ENCODE peak calls at places on chromosomes 2 and 18, in nine cellular contexts. C, B, U, Q, Y, K, X, P and W are unnamed samples.

GRCh38 chr2:235447210-235447609 is 46.6 kb upstream of the AGAP1 start:
- DNase-seq in U (peak; percentile 30), B (peak; percentile 24), K (no peak), C (no peak), P (no peak), X (no peak), Y (no peak), Q (no peak), W (no peak)

GRCh38 chr2:158460632-158461297 is 4.0 kb downstream of the PKP4 start:
- DNase-seq in U (no peak), Y (no peak), K (no peak), Q (no peak), B (no peak), P (no peak), C (no peak), X (no peak), W (no peak)

GRCh38 chr18:44564922-44565321 is 115.8 kb upstream of the SETBP1 start:
- DNase-seq in B (peak; percentile 34), K (no peak), U (peak; percentile 8), C (no peak), Y (no peak), P (no peak), X (no peak), Q (peak; percentile 19), W (peak; percentile 18)

GRCh38 chr2:177598321-177598922 is 205.8 kb downstream of the AGPS start:
- DNase-seq in U (peak; percentile 23), B (peak; percentile 62), C (no peak), P (peak; percentile 47), K (no peak), Y (no peak), X (no peak), Q (no peak), W (no peak)

GRCh38 chr2:95346236-95346737 is 49.1 kb downstream of the KCNIP3 start:
- DNase-seq in K (peak; percentile 38), B (peak; percentile 68), Y (peak; percentile 81), X (no peak), U (peak; percentile 29), P (peak; percentile 80), C (no peak), Q (no peak), W (no peak)

GRCh38 chr18:57466307-57466706 is 31.1 kb downstream of the ONECUT2 start:
- DNase-seq in K (no peak), U (no peak), P (no peak), Q (no peak), B (no peak), Y (no peak), C (no peak), X (no peak), W (no peak)

GRCh38 chr2:61689526-61689925 is 151.4 kb upstream of the XPO1 start:
- DNase-seq in P (no peak), C (no peak), K (no peak), U (peak; percentile 20), B (peak; percentile 55), Q (no peak), X (no peak), Y (no peak), W (no peak)

GRCh38 chr2:134290363-134290762 is 36.5 kb downstream of the MGAT5 start:
- DNase-seq in U (no peak), P (no peak), B (no peak), X (no peak), K (no peak), C (no peak), Y (no peak), Q (no peak), W (no peak)

GRCh38 chr2:238875161-238875530 is 27.3 kb downstream of the TWIST2 start:
- DNase-seq in C (no peak), Q (no peak), Y (no peak), X (no peak), U (no peak), P (no peak), K (no peak), B (peak; percentile 76), W (no peak)

GRCh38 chr2:134413430-134413829 is 159.6 kb downstream of the MGAT5 start:
- DNase-seq in K (no peak), Y (no peak), B (no peak), Q (no peak), C (no peak), P (no peak), U (peak; percentile 78), X (no peak), W (no peak)

GRCh38 chr2:239322414-239323086 is 78.3 kb downstream of the HDAC4 start:
- DNase-seq in K (no peak), C (no peak), X (no peak), P (no peak), Y (no peak), U (peak; percentile 77), B (peak; percentile 77), Q (no peak), W (peak; percentile 45)

GRCh38 chr2:23390152-23390551 is 5.2 kb downstream of the KLHL29 start:
- DNase-seq in P (no peak), C (no peak), Y (no peak), X (no peak), U (no peak), K (no peak), B (peak; percentile 80), Q (no peak), W (no peak)

GRCh38 chr2:161625314-161625919 is 1.2 kb downstream of the SLC4A10 start:
- DNase-seq in Y (peak; percentile 23), B (no peak), C (no peak), K (no peak), Q (peak; percentile 80), X (no peak), U (no peak), P (no peak), W (no peak)

GRCh38 chr18:50297621-50298442 is 10.3 kb upstream of the CXXC1 start:
- DNase-seq in X (peak; percentile 89), P (peak; percentile 61), U (peak; percentile 61), K (no peak), B (peak; percentile 76), Y (peak; percentile 85), C (peak; percentile 88), Q (peak; percentile 77), W (peak; percentile 79)

GRCh38 chr2:195561205-195562032 is 95.6 kb upstream of the SLC39A10 start:
- DNase-seq in C (no peak), X (peak; percentile 17), P (no peak), Q (no peak), B (peak; percentile 83), Y (no peak), U (peak; percentile 99), K (peak; percentile 36), W (peak; percentile 93)

GRCh38 chr2:191051825-191052778 is 38.1 kb upstream of the STAT1 start:
- DNase-seq in B (peak; percentile 79), X (peak; percentile 57), P (no peak), U (peak; percentile 74), Q (peak; percentile 57), Y (no peak), C (peak; percentile 69), K (no peak), W (peak; percentile 60)

GRCh38 chr2:134398300-134398699 is 144.4 kb downstream of the MGAT5 start:
- DNase-seq in X (no peak), C (no peak), Q (no peak), Y (no peak), B (peak; percentile 82), U (peak; percentile 91), K (no peak), P (no peak), W (peak; percentile 72)

GRCh38 chr18:49708674-49709580 is 104.4 kb downstream of the ACAA2 start:
- DNase-seq in C (no peak), K (no peak), Y (no peak), X (no peak), P (no peak), B (no peak), Q (no peak), U (no peak), W (no peak)

GRCh38 chr2:216618785-216619184 is 14.4 kb upstream of the IGFBP2 start:
- DNase-seq in Q (peak; percentile 31), P (no peak), X (no peak), Y (no peak), K (no peak), B (no peak), C (no peak), U (no peak), W (no peak)

GRCh38 chr2:5482929-5483331 is 209.3 kb upstream of the SOX11 start:
- DNase-seq in U (no peak), B (no peak), C (no peak), K (no peak), Q (peak; percentile 28), P (no peak), Y (no peak), X (no peak), W (peak; percentile 12)

GRCh38 chr2:216739035-216739434 is 43.7 kb upstream of the IGFBP5 start:
- DNase-seq in U (no peak), Y (no peak), B (no peak), X (no peak), K (no peak), Q (no peak), P (no peak), C (no peak), W (no peak)

GRCh38 chr2:10007440-10007839 is 35.9 kb upstream of the KLF11 start:
- DNase-seq in P (no peak), K (no peak), X (no peak), Y (no peak), Q (no peak), U (peak; percentile 27), B (no peak), C (no peak), W (no peak)

DNA sequence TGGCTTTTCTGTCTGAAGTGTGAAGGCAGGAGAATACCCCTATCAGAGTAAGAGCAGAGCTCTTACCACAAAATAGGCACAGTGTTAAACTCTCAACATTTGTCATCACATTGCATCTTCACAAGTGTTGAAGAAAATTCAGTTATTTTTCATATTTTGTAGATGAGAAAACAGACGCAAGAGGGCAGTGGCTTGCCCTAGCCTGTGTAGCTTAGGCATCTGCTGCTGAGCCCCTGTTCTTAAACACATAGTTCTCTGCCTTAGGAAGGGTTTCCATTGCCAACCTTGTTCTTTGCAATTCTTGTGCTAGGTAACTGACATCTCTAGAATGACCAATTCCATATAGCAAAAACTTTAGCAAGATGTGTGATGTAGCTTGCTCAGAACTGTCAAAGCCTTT is 112.7 kb upstream of the RMDN2 start:
- DNase-seq in B (peak; percentile 30), U (no peak), C (no peak), P (no peak), K (no peak), X (no peak), Y (no peak), Q (no peak), W (no peak)
- TF ChIP-seq CTCF in B (peak; percentile 32), U (peak; percentile 20), C (no peak), P (no peak), K (no peak), X (no peak), Y (no peak), Q (no peak), W (peak; percentile 10)

GRCh38 chr18:75247601-75248421 is 37.2 kb downstream of the TSHZ1 start:
- DNase-seq in P (no peak), C (no peak), K (no peak), Q (no peak), U (peak; percentile 65), B (peak; percentile 62), X (peak; percentile 18), Y (no peak), W (peak; percentile 63)
- H3K4me3 ChIP-seq in P (peak overlapping the region; percentile 39), C (peak overlapping the region; percentile 32), K (peak overlapping the region; percentile 36), Q (no peak overlapping the region), U (peak overlapping the region; percentile 40), B (peak overlapping the region; percentile 45), X (no peak overlapping the region), Y (peak overlapping the region; percentile 44), W (peak overlapping the region; percentile 24)

GRCh38 chr2:42809131-42809875 is 16.9 kb upstream of the HAAO start:
- DNase-seq in C (no peak), Q (no peak), U (no peak), Y (no peak), P (no peak), K (no peak), X (peak; percentile 13), B (peak; percentile 79), W (no peak)
- TF ChIP-seq CTCF in C (no peak), Q (no peak), U (no peak), Y (no peak), P (no peak), K (no peak), X (peak; percentile 9), B (peak; percentile 15), W (peak; percentile 40)

GRCh38 chr2:218896501-218897393 is 16.1 kb downstream of the WNT10A start:
- DNase-seq in K (peak; percentile 43), Q (peak; percentile 58), B (no peak), U (peak; percentile 31), Y (no peak), P (no peak), X (peak; percentile 97), C (no peak), W (no peak)
- H3K4me3 ChIP-seq in K (peak overlapping the region; percentile 23), Q (peak overlapping the region; percentile 18), B (no peak overlapping the region), U (no peak overlapping the region), Y (no peak overlapping the region), P (no peak overlapping the region), X (peak overlapping the region; percentile 59), C (no peak overlapping the region), W (no peak overlapping the region)